ENCODE peak calls at places on chromosomes 4 and X, in nine cellular contexts. W, F, G, M, I, R, O, Z and K are unnamed samples.

GRCh38 chr4:5728451-5728850 is 17.4 kb downstream of the EVC start:
- DNase-seq in M (no peak), I (no peak), F (no peak), R (no peak), O (no peak), Z (no peak), G (no peak), W (no peak), K (no peak)

GRCh38 chr4:78656968-78657445 is 105.4 kb downstream of the ANXA3 start:
- DNase-seq in I (no peak), R (no peak), Z (no peak), G (no peak), M (no peak), F (no peak), O (no peak), W (no peak), K (no peak)

GRCh38 chrX:65601530-65602281 is 65.7 kb upstream of the MSN start:
- DNase-seq in I (no peak), W (peak), O (no peak), M (peak), R (no peak), Z (peak), F (peak), G (peak), K (peak)

GRCh38 chrX:48695524-48695875 is 1.0 kb upstream of the SUV39H1 start:
- DNase-seq in O (no peak), R (no peak), M (no peak), G (peak), I (no peak), F (peak), Z (no peak), W (no peak), K (no peak)

GRCh38 chr4:35925806-35926205 is 318.5 kb downstream of the ARAP2 start:
- DNase-seq in I (no peak), G (no peak), R (no peak), Z (no peak), F (no peak), W (no peak), M (no peak), O (no peak), K (no peak)

GRCh38 chr4:132386130-132386529 is 763.0 kb upstream of the PCDH10 start:
- DNase-seq in W (no peak), O (no peak), G (no peak), Z (no peak), R (no peak), I (no peak), F (no peak), M (no peak), K (no peak)

GRCh38 chr4:124321370-124321769 is 391.2 kb downstream of the ANKRD50 start:
- DNase-seq in F (peak), W (no peak), I (no peak), G (no peak), Z (no peak), O (no peak), R (no peak), M (no peak), K (no peak)

GRCh38 chr4:142396279-142396678 is 449.8 kb downstream of the INPP4B start:
- DNase-seq in W (no peak), R (no peak), I (no peak), Z (no peak), G (no peak), M (no peak), O (no peak), F (peak), K (no peak)

GRCh38 chr4:101169044-101170014 is 178.0 kb downstream of the PPP3CA start:
- DNase-seq in M (peak), F (peak), G (peak), O (peak), R (no peak), Z (peak), I (no peak), W (peak), K (peak)

GRCh38 chr4:2794707-2795557 is 2.0 kb downstream of the SH3BP2 start:
- DNase-seq in M (no peak), Z (no peak), O (no peak), G (no peak), F (peak), I (no peak), R (no peak), W (no peak), K (no peak)

GRCh38 chr4:83644677-83645639 is 109.0 kb downstream of the GPAT3 start:
- DNase-seq in F (peak), R (peak), I (peak), M (peak), O (peak), Z (peak), G (no peak), W (peak), K (peak)

GRCh38 chr4:6894086-6894478 is 15.5 kb upstream of the TBC1D14 start:
- DNase-seq in F (no peak), O (no peak), R (no peak), W (no peak), M (no peak), I (no peak), G (no peak), Z (no peak), K (no peak)

GRCh38 chr4:172786039-172786792 is 382.4 kb upstream of the GALNT7 start:
- DNase-seq in I (no peak), F (peak), R (peak), Z (no peak), W (no peak), M (no peak), O (no peak), G (no peak), K (no peak)

GRCh38 chr4:70627620-70628019 is 924 bp upstream of the ENAM start:
- DNase-seq in R (no peak), F (no peak), I (no peak), Z (no peak), O (no peak), G (no peak), M (no peak), W (no peak), K (no peak)

GRCh38 chr4:101348367-101348827 is 1.1 kb upstream of the PPP3CA start:
- DNase-seq in R (no peak), M (no peak), G (no peak), O (no peak), I (peak), F (no peak), W (peak), Z (no peak), K (no peak)

GRCh38 chrX:107849747-107850478 is 24.2 kb downstream of the MID2 start:
- DNase-seq in M (no peak), W (no peak), G (no peak), Z (no peak), F (peak), O (no peak), R (no peak), I (no peak), K (no peak)

GRCh38 chr4:155800685-155801343 is 42.0 kb downstream of the GUCY1B1 start:
- DNase-seq in O (no peak), G (no peak), I (no peak), Z (no peak), R (no peak), M (no peak), F (no peak), W (no peak), K (no peak)

GRCh38 chr4:169640261-169640880 is 20.0 kb downstream of the CLCN3 start:
- DNase-seq in G (no peak), I (no peak), Z (no peak), F (peak), R (peak), M (peak), W (no peak), O (no peak), K (no peak)

GRCh38 chrX:13938053-13938765 is 91.5 kb downstream of the GEMIN8 start:
- DNase-seq in F (no peak), R (no peak), M (no peak), G (peak), W (peak), O (peak), Z (no peak), I (no peak), K (no peak)

GRCh38 chr4:112523008-112523440 is 7.0 kb upstream of the NEUROG2 start:
- DNase-seq in R (no peak), Z (no peak), G (no peak), I (no peak), F (peak), M (no peak), W (no peak), O (peak), K (no peak)

GRCh38 chr4:150318527-150318926 is 240.3 kb downstream of the DCLK2 start:
- DNase-seq in F (no peak), G (no peak), Z (no peak), I (no peak), W (no peak), M (no peak), R (no peak), O (no peak), K (no peak)

GRCh38 chr4:143133966-143134365 is 50.8 kb upstream of the USP38 start:
- DNase-seq in R (no peak), F (no peak), Z (no peak), O (no peak), M (no peak), I (no peak), G (no peak), W (no peak), K (no peak)

GRCh38 chr4:177450421-177451107 is 8.3 kb upstream of the AGA start:
- DNase-seq in F (peak), R (no peak), I (no peak), G (no peak), O (no peak), Z (no peak), M (no peak), W (no peak), K (no peak)

GRCh38 chr4:99885063-99885664 is 9.1 kb downstream of the LAMTOR3 start:
- DNase-seq in I (no peak), Z (peak), W (peak), R (no peak), M (peak), O (no peak), G (no peak), F (peak), K (peak)

GRCh38 chrX:17842769-17843525 is 18.2 kb downstream of the RAI2 start:
- DNase-seq in I (no peak), G (no peak), F (peak), Z (no peak), M (no peak), W (peak), R (no peak), O (no peak), K (no peak)

GRCh38 chr4:56112377-56112776 is 163.6 kb downstream of the CEP135 start:
- DNase-seq in O (no peak), I (no peak), R (no peak), G (no peak), M (no peak), Z (no peak), W (no peak), F (no peak), K (no peak)

GRCh38 chr4:185357220-185357619 is 38.5 kb downstream of the LRP2BP start:
- DNase-seq in F (no peak), M (no peak), Z (no peak), W (no peak), R (no peak), G (no peak), I (no peak), O (no peak), K (no peak)

GRCh38 chr4:184476660-184477059 is 2.3 kb upstream of the IRF2 start:
- DNase-seq in F (no peak), I (no peak), O (peak), R (no peak), W (no peak), Z (peak), G (no peak), M (no peak), K (no peak)

GRCh38 chr4:86730310-86730709 is 118.9 kb downstream of the SLC10A6 start:
- DNase-seq in G (no peak), F (no peak), R (no peak), I (no peak), W (no peak), M (no peak), O (no peak), Z (no peak), K (peak)

GRCh38 chr4:23889814-23890269 is at the start of gene PPARGC1A:
- DNase-seq in R (no peak), I (no peak), G (peak), O (peak), M (no peak), Z (no peak), F (peak), W (peak), K (peak)

GRCh38 chr4:13331827-13332226 is 152.3 kb downstream of the RAB28 start:
- DNase-seq in O (no peak), W (no peak), I (no peak), R (no peak), M (no peak), Z (no peak), F (no peak), G (no peak), K (no peak)

GRCh38 chr4:113826431-113826830 is 64.9 kb upstream of the CAMK2D start:
- DNase-seq in F (peak), W (no peak), G (no peak), I (no peak), M (no peak), Z (no peak), R (no peak), O (no peak), K (no peak)

GRCh38 chr4:47122592-47123291 is 91.4 kb downstream of the GABRB1 start:
- DNase-seq in G (peak), I (peak), M (peak), Z (peak), O (peak), W (peak), F (peak), R (peak), K (peak)

GRCh38 chrX:68186552-68187262 is 246.6 kb downstream of the OPHN1 start:
- DNase-seq in O (no peak), W (no peak), G (no peak), M (no peak), I (no peak), F (peak), Z (no peak), R (peak), K (no peak)

GRCh38 chrX:50204364-50204899 is at the start of gene CCNB3:
- DNase-seq in R (peak), I (peak), O (peak), F (peak), Z (peak), M (peak), G (peak), W (peak), K (peak)

GRCh38 chr4:104728380-104729122 is 233.9 kb upstream of the CXXC4 start:
- DNase-seq in O (no peak), M (no peak), F (peak), R (peak), Z (no peak), G (no peak), I (no peak), W (no peak), K (peak)